ENCODE peak calls at places on chromosomes 13 and 19, in six cellular contexts. Y is fibroblast of lung; O is stimulated activated CD4-positive, alpha-beta T cell treated with anti-CD3 and anti-CD28 coated beads, Interleukin-1b, Interleukin-23, amount 100 ng/mL, for 4 hours; R is brain microvascular endothelial cell; X is anterior cingulate cortex; P is NCI-H460. J is an unnamed sample.

GRCh38 chr13:66689628-66690027 is 540.5 kb downstream of the PCDH9 start:
- DNase-seq in O (no peak), R (peak), Y (peak), P (peak), X (no peak), J (peak)

GRCh38 chr19:19224852-19225494 is 13.2 kb downstream of the NCAN start:
- DNase-seq in X (no peak), R (peak), Y (no peak), P (peak), O (peak), J (no peak)

GRCh38 chr19:18833141-18833476 is 1.4 kb downstream of the UPF1 start:
- DNase-seq in P (no peak), X (no peak), R (no peak), O (no peak), Y (no peak), J (no peak)

GRCh38 chr19:46660601-46661019 is 372 bp downstream of the DACT3 start:
- DNase-seq in P (no peak), Y (no peak), X (no peak), O (no peak), R (no peak), J (no peak)

GRCh38 chr19:9547870-9548269 is 9.4 kb upstream of the ZNF426 start:
- DNase-seq in P (no peak), R (no peak), Y (no peak), O (no peak), X (no peak), J (no peak)

GRCh38 chr19:12864721-12865715 is 16.2 kb downstream of the DNASE2 start:
- DNase-seq in P (no peak), X (no peak), O (no peak), Y (no peak), R (no peak), J (no peak)

GRCh38 chr19:7526093-7526929 is 3.9 kb downstream of the MCOLN1 start:
- DNase-seq in R (no peak), O (no peak), X (no peak), P (no peak), Y (no peak), J (no peak)

GRCh38 chr19:13156968-13157882 is 7.0 kb downstream of the IER2 start:
- DNase-seq in O (no peak), X (no peak), R (no peak), P (no peak), Y (no peak), J (no peak)

GRCh38 chr19:4032436-4032835 is 24.9 kb downstream of the PIAS4 start:
- DNase-seq in X (no peak), R (no peak), O (no peak), P (no peak), Y (no peak), J (no peak)

GRCh38 chr13:99040536-99041141 is 62.8 kb upstream of the DOCK9 start:
- DNase-seq in P (no peak), X (no peak), R (no peak), Y (no peak), O (no peak), J (no peak)

GRCh38 chr13:99741979-99742378 is 229.6 kb downstream of the ZIC5 start:
- DNase-seq in Y (no peak), O (no peak), R (no peak), P (no peak), X (no peak), J (no peak)

GRCh38 chr13:96426160-96426559 is 336.3 kb downstream of the HS6ST3 start:
- DNase-seq in O (no peak), R (no peak), X (no peak), Y (no peak), P (no peak), J (no peak)

GRCh38 chr19:14378890-14379289 is 2.4 kb upstream of the ADGRE5 start:
- DNase-seq in O (no peak), P (no peak), X (no peak), Y (no peak), R (no peak), J (no peak)

GRCh38 chr13:24622481-24622880 is 57.7 kb upstream of the ATP12A start:
- DNase-seq in Y (no peak), X (no peak), R (no peak), O (no peak), P (no peak), J (no peak)

GRCh38 chr13:103810026-103810425 is 743.8 kb upstream of the SLC10A2 start:
- DNase-seq in Y (no peak), R (no peak), O (no peak), P (no peak), X (no peak), J (no peak)

GRCh38 chr19:51417107-51417806 is at the start of gene SIGLEC10:
- DNase-seq in O (no peak), X (no peak), P (no peak), R (no peak), Y (no peak), J (peak)

GRCh38 chr13:26219726-26220125 is 2.4 kb downstream of the RNF6 start:
- DNase-seq in Y (peak), P (no peak), R (no peak), O (no peak), X (no peak), J (no peak)

GRCh38 chr19:474126-475078 is 13.6 kb upstream of the SHC2 start:
- DNase-seq in P (no peak), X (no peak), Y (no peak), R (no peak), O (no peak), J (no peak)

GRCh38 chr13:51645154-51645650 is 60.9 kb downstream of the WDFY2 start:
- DNase-seq in P (no peak), O (no peak), R (peak), Y (peak), X (no peak), J (peak)

GRCh38 chr13:94596575-94596971 is 621 bp upstream of the TGDS start:
- DNase-seq in P (no peak), X (no peak), Y (no peak), O (no peak), R (no peak), J (no peak)

GRCh38 chr19:33819875-33820781 is 23.5 kb downstream of the KCTD15 start:
- DNase-seq in X (no peak), P (peak), R (peak), Y (peak), O (no peak), J (peak)

GRCh38 chr13:44151474-44151873 is 222.2 kb upstream of the SERP2 start:
- DNase-seq in Y (no peak), O (no peak), P (no peak), X (no peak), R (no peak), J (no peak)